ENCODE peak calls at places on chromosomes 5 and 9, in ten cellular contexts. A is CD8-positive, alpha-beta T cell; Z is uterus; M is testis; V is heart right ventricle; W is left lung; B is colonic mucosa; E is upper lobe of right lung; P is left ventricle myocardium inferior; Q is ovary. D is an unnamed sample. For H3K27me3, the result is how much of the 10 kb centered on the place peaks cover.

GRCh38 chr5:120151181-120151580 is 312.9 kb upstream of the PRR16 start:
- DNase-seq in A (no peak), E (no peak), P (no peak), B (no peak), Q (no peak), M (no peak), Z (no peak), V (no peak), W (no peak), D (no peak)

GRCh38 chr5:34552129-34552528 is 104.0 kb upstream of the RAI14 start:
- DNase-seq in M (no peak), E (no peak), Q (no peak), Z (peak), P (no peak), A (no peak), V (no peak), B (no peak), W (no peak), D (no peak)

GRCh38 chr9:11871832-11872231 is 821.4 kb upstream of the TYRP1 start:
- DNase-seq in B (no peak), Z (no peak), E (no peak), A (no peak), M (no peak), V (no peak), Q (no peak), W (no peak), P (no peak), D (no peak)

GRCh38 chr9:126053913-126054312 is 272.7 kb upstream of the MVB12B start:
- DNase-seq in A (no peak), E (peak), M (no peak), Q (peak), Z (no peak), V (no peak), B (no peak), W (no peak), P (no peak), D (no peak)

GRCh38 chr9:95057121-95057520 is 260.4 kb downstream of the FANCC start:
- DNase-seq in Q (no peak), W (no peak), M (no peak), E (no peak), B (no peak), Z (no peak), P (no peak), V (no peak), A (no peak), D (peak)

GRCh38 chr9:115267788-115268187 is 149.8 kb upstream of the TNC start:
- DNase-seq in E (no peak), P (no peak), W (no peak), V (no peak), Q (no peak), A (no peak), B (no peak), Z (no peak), M (no peak), D (no peak)

GRCh38 chr5:76376141-76376900 is 26.8 kb upstream of the IQGAP2 start:
- DNase-seq in V (no peak), Z (no peak), M (no peak), P (no peak), B (no peak), E (no peak), Q (no peak), W (no peak), A (no peak), D (no peak)

GRCh38 chr5:8376478-8376877 is 507.5 kb downstream of the MTRR start:
- DNase-seq in Z (no peak), V (no peak), W (no peak), E (no peak), B (no peak), Q (no peak), M (no peak), A (no peak), P (no peak), D (no peak)

GRCh38 chr5:19660679-19661078 is 327.3 kb downstream of the CDH18 start:
- DNase-seq in B (no peak), A (no peak), E (no peak), Q (no peak), P (no peak), W (no peak), V (no peak), M (no peak), Z (no peak), D (no peak)

GRCh38 chr9:20361220-20361619 is 261.1 kb downstream of the MLLT3 start:
- DNase-seq in P (no peak), A (no peak), Z (no peak), Q (no peak), E (no peak), V (no peak), M (no peak), W (no peak), B (no peak), D (no peak)

GRCh38 chr5:178796165-178796945 is 63.4 kb upstream of the ZNF354B start:
- DNase-seq in A (no peak), E (no peak), V (no peak), M (no peak), Q (no peak), Z (no peak), W (no peak), P (no peak), B (no peak), D (no peak)

GRCh38 chr9:70566066-70566465 is 151.6 kb upstream of the KLF9 start:
- DNase-seq in Z (no peak), E (no peak), M (no peak), B (no peak), V (no peak), P (no peak), W (no peak), A (no peak), Q (no peak), D (no peak)

GRCh38 chr5:129664336-129664937 is 83.5 kb upstream of the MINAR2 start:
- DNase-seq in P (no peak), Z (no peak), V (no peak), A (no peak), Q (no peak), W (no peak), M (peak), B (peak), E (no peak), D (peak)

GRCh38 chr9:4662989-4663792 is 1.1 kb downstream of the PLPP6 start:
- DNase-seq in Z (no peak), Q (no peak), P (no peak), M (no peak), E (no peak), V (no peak), W (no peak), B (no peak), A (no peak), D (no peak)

GRCh38 chr9:982660-983240 is 6.3 kb downstream of the DMRT3 start:
- DNase-seq in B (no peak), E (no peak), W (no peak), M (no peak), Q (no peak), Z (no peak), P (no peak), V (no peak), A (no peak), D (no peak)

GRCh38 chr9:136769710-136770191 is 5.4 kb upstream of the LCN15 start:
- DNase-seq in B (peak), A (peak), W (peak), V (no peak), E (peak), Z (no peak), M (peak), Q (peak), P (no peak), D (no peak)

GRCh38 chr9:36532353-36532752 is 40.3 kb upstream of the MELK start:
- DNase-seq in M (no peak), Q (no peak), B (no peak), P (no peak), A (no peak), W (no peak), Z (no peak), E (no peak), V (no peak), D (no peak)

GRCh38 chr9:124282442-124283231 is 24.9 kb downstream of the NEK6 start:
- DNase-seq in P (peak), E (peak), B (peak), Q (peak), Z (peak), M (peak), W (no peak), V (peak), A (no peak), D (no peak)

GRCh38 chr5:147689436-147689835 is 93.1 kb downstream of the JAKMIP2 start:
- DNase-seq in B (no peak), Z (no peak), M (no peak), P (no peak), Q (no peak), A (no peak), V (no peak), W (no peak), E (no peak), D (no peak)

GRCh38 chr5:108382784-108383358 is 973 bp upstream of the FBXL17 start:
- DNase-seq in Z (no peak), M (no peak), V (no peak), W (no peak), Q (no peak), E (no peak), A (no peak), B (no peak), P (no peak), D (no peak)

GRCh38 chr9:79237861-79238260 is 333.9 kb upstream of the TLE4 start:
- DNase-seq in V (no peak), B (no peak), Q (no peak), Z (no peak), W (no peak), E (no peak), A (no peak), M (no peak), P (no peak), D (no peak)

GRCh38 chr5:112491257-112491656 is 72.2 kb upstream of the EPB41L4A start:
- DNase-seq in W (no peak), M (no peak), B (no peak), Q (no peak), A (no peak), P (no peak), Z (no peak), V (no peak), E (no peak), D (no peak)

GRCh38 chr5:51202161-51202560 is 181.1 kb upstream of the ISL1 start:
- DNase-seq in E (no peak), A (no peak), B (no peak), P (no peak), V (no peak), Z (no peak), W (no peak), M (no peak), Q (no peak), D (no peak)

GRCh38 chr5:76500633-76501393 is 97.7 kb downstream of the IQGAP2 start:
- DNase-seq in W (no peak), V (no peak), A (no peak), E (no peak), B (no peak), P (no peak), Z (no peak), Q (peak), M (no peak), D (no peak)

GRCh38 chr5:159928122-159928960 is 12.1 kb downstream of the ADRA1B start:
- DNase-seq in P (peak), M (no peak), Q (peak), A (no peak), W (no peak), Z (no peak), E (peak), B (no peak), V (peak), D (peak)

GRCh38 chr5:138963763-138964371 is 88.7 kb upstream of the LRRTM2 start:
- DNase-seq in V (no peak), B (no peak), Q (no peak), W (no peak), A (no peak), Z (no peak), E (peak), M (no peak), P (no peak), D (no peak)

GRCh38 chr5:154010660-154011059 is 28.1 kb downstream of the FAM114A2 start:
- DNase-seq in V (no peak), Z (no peak), W (no peak), Q (no peak), E (no peak), B (no peak), P (no peak), A (no peak), M (no peak), D (no peak)

GRCh38 chr5:40985501-40985900 is 76.2 kb downstream of the C7 start:
- DNase-seq in E (no peak), W (no peak), V (no peak), Z (no peak), P (no peak), Q (no peak), B (no peak), M (no peak), A (no peak), D (no peak)

GRCh38 chr5:32712463-32713395 is 1.6 kb downstream of the NPR3 start:
- DNase-seq in W (peak), Q (no peak), M (no peak), P (no peak), B (no peak), E (no peak), V (no peak), A (no peak), Z (no peak), D (no peak)
- TF ChIP-seq CTCF in W (no peak), Q (no peak), M (no peak), P (peak), B (no peak), E (no peak), V (no peak), A (no peak), Z (no peak), D (peak)

GRCh38 chr9:120866651-120867050 is 10.3 kb downstream of the PHF19 start:
- DNase-seq in Z (no peak), E (no peak), M (no peak), P (no peak), W (no peak), B (no peak), A (no peak), Q (no peak), V (no peak), D (no peak)

GRCh38 chr9:120868339-120868675 is 8.7 kb downstream of the PHF19 start:
- DNase-seq in M (no peak), E (no peak), B (no peak), Q (no peak), Z (no peak), P (no peak), V (no peak), A (no peak), W (no peak), D (no peak)

GRCh38 chr9:120868676-120869359 is 8.2 kb downstream of the PHF19 start:
- DNase-seq in Z (peak), W (peak), B (peak), Q (peak), A (peak), M (peak), E (peak), V (peak), P (peak), D (peak)

GRCh38 chr9:120869360-120869687 is 7.7 kb downstream of the PHF19 start:
- DNase-seq in P (no peak), M (no peak), E (no peak), V (no peak), Q (no peak), Z (no peak), A (no peak), B (no peak), W (no peak), D (no peak)

DNA sequence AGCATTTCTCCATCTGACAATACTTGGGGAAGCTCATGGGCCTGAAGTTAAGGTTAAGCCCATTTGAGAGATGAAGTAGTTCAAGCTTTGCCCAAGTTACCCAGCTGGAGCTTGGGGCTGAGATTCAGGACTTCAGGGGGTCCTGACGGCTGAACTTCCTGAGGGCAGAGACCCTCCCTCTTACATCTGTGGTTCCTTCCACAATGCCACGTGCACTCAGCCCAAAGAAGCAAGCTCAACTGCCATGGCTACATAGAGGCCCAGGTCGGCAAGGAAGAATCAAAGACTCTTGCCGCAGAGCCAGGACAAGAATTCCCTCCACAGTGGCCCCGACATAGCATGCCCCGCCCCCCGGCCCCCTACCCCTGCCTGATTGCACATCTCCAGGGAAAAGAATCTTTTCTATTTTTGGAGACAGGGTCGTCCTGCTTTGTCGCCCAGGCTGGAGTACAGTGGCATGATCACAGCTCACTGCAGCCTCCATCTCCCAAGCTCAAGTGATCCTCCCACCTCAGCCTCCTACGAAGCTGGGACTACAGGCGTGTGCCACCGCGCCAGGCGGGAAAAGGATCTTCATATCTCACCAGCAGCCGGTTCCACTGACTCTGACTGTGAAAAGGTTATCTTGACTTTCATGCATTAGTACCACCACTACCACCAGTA is 9.2 kb downstream of the PHF19 start:
- DNase-seq in Q (peak), E (no peak), B (no peak), V (no peak), P (no peak), A (no peak), Z (no peak), W (no peak), M (no peak), D (no peak)
- H3K4me3 ChIP-seq in Q (no peak), E (peak), B (peak), V (peak), P (peak), A (no peak), Z (peak), W (peak), M (peak), D (no peak)

GRCh38 chr9:99531313-99531712 is 290.4 kb upstream of the NR4A3 start:
- DNase-seq in P (no peak), B (no peak), E (no peak), V (no peak), A (no peak), W (no peak), Z (no peak), Q (no peak), M (no peak), D (no peak)

GRCh38 chr9:99533421-99533820 is 288.3 kb upstream of the NR4A3 start:
- DNase-seq in Z (no peak), V (no peak), Q (no peak), P (no peak), M (no peak), B (no peak), W (no peak), E (no peak), A (no peak), D (no peak)
- H3K27me3 ChIP-seq in Z (under half), V (under half), Q (under half), P (under half), M (under half), B (under half), W (under half), E (under half), A (under half), D (under half)

GRCh38 chr5:1188464-1188863 is 12.9 kb upstream of the SLC6A19 start:
- DNase-seq in B (no peak), P (no peak), Z (no peak), M (no peak), A (no peak), Q (no peak), E (no peak), W (peak), V (no peak), D (no peak)

GRCh38 chr5:1189269-1189668 is 12.1 kb upstream of the SLC6A19 start:
- DNase-seq in E (no peak), P (no peak), A (no peak), W (peak), Q (no peak), V (peak), M (no peak), B (no peak), Z (no peak), D (no peak)

GRCh38 chr5:1190915-1191314 is 10.5 kb upstream of the SLC6A19 start:
- DNase-seq in Z (no peak), A (no peak), V (peak), Q (no peak), B (no peak), E (no peak), W (peak), P (no peak), M (no peak), D (no peak)

GRCh38 chr5:1187950-1188334 is 13.5 kb upstream of the SLC6A19 start:
- DNase-seq in W (no peak), A (no peak), Q (no peak), V (no peak), B (no peak), P (peak), M (no peak), E (no peak), Z (no peak), D (no peak)

GRCh38 chr5:1190296-1190695 is 11.1 kb upstream of the SLC6A19 start:
- DNase-seq in E (no peak), P (no peak), V (no peak), W (peak), Q (no peak), Z (no peak), M (no peak), B (no peak), A (no peak), D (no peak)
- TF ChIP-seq CTCF in E (no peak), P (no peak), V (no peak), W (no peak), Q (no peak), Z (no peak), M (no peak), B (no peak), A (no peak), D (no peak)

DNA sequence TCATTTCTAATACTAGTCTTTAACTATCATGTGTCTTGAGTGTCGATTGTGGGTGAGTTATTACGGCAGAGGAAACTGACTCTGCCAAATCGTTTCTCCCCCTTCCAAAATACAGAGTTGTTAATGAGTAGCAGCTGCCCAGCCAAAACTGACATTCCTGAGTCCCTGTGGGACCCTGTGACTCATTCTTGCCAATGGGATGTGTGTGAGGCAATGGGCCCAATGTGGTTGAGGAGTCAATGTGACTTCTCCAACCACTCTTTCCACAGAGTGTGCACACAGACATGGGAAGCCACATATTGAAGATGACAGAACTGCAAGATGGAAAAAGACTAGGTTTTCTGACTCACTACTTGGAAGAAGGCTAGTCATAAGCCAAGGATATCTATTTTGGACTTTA is 434.7 kb downstream of the DTWD2 start:
- DNase-seq in P (peak), W (no peak), Z (no peak), B (no peak), E (no peak), Q (no peak), V (peak), M (peak), A (no peak), D (no peak)
- H3K4me3 ChIP-seq in P (no peak), W (no peak), Z (no peak), B (no peak), E (no peak), Q (no peak), V (no peak), M (no peak), A (no peak), D (no peak)

DNA sequence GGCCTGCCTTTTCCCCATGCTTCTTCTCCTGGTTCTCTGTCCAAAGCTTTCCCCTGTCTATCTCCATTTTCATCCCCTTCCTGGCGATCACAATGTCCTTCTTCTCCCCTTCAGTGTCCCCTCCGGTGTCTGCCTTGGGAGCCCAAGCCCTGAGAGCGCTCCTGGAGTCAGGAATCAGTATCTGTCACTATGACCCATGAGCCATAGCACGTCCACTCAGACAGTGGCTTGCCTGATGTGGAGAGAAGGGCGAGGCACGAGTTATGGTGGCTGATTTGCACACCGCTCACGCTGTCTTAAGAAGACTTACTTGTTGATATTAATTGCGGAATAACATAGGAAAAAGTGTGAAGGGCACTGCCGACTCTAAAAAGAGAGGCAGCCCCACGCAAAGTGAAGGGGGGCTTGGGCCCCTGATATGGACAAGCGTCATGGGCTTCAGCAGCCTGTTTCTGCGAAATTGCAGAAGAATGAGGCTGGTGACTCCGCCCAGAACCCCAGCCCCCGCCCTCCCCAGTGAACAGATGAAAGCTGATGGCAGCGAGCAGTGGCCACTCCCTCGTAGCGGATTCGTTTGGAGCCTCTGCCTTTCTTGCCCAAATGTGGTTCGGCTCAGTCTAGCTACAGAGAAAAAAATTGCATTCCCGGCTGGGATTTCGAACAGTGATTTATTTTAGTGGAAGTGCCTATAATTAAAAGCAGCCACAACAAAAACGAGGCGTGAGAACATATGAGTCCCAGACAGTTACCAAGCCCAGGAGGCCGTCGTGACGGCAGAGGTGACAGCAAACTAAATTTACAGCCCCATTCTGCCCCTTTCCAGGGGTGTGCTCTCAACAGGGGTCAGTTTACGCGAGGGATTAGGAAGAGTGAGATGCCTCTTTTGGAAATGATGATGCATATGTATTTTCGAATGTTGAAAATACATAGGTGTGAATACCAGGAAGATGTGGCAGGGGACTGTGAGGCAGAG is 149.8 kb downstream of the ICE1 start:
- DNase-seq in A (no peak), Z (peak), E (no peak), P (peak), Q (peak), B (no peak), V (peak), M (peak), W (no peak), D (no peak)
- H3K27me3 ChIP-seq in A (under half), Z (under half), E (under half), P (under half), Q (under half), B (under half), V (under half), M (under half), W (under half), D (under half)

D was measured in AG04450.